ENCODE peak calls at places on chromosomes 13 and 19, in eight cellular contexts. D is neural crest cell, J is IMR-90, L is fibroblast of the aortic adventitia, X is BE2C, V is cardiac muscle cell, R is NB4, Z is cardiac fibroblast. Q is an unnamed sample.

GRCh38 chr13:40568672-40569350 is 97.6 kb downstream of the FOXO1 start:
- DNase-seq in D (no peak), J (no peak), L (peak), X (no peak), V (peak), R (no peak), Z (no peak), Q (no peak)

GRCh38 chr19:795691-796581 is 1.3 kb upstream of the PTBP1 start:
- DNase-seq in D (no peak), J (no peak), L (no peak), X (no peak), V (no peak), R (peak), Z (no peak), Q (no peak)

GRCh38 chr19:42402376-42403116 is 12.4 kb upstream of the CNFN start:
- DNase-seq in D (no peak), J (no peak), L (no peak), X (no peak), V (no peak), R (no peak), Z (no peak), Q (no peak)

GRCh38 chr19:19403373-19403901 is 2.0 kb upstream of the GATAD2A start:
- DNase-seq in D (no peak), J (peak), L (peak), X (no peak), V (peak), R (peak), Z (peak), Q (no peak)

GRCh38 chr19:45195764-45196163 is 17.2 kb downstream of the BLOC1S3 start:
- DNase-seq in D (no peak), J (peak), L (no peak), X (no peak), V (no peak), R (no peak), Z (no peak), Q (no peak)

GRCh38 chr13:110245421-110245899 is 61.5 kb downstream of the COL4A1 start:
- DNase-seq in D (no peak), J (peak), L (peak), X (no peak), V (peak), R (no peak), Z (peak), Q (no peak)

GRCh38 chr19:48471836-48472235 is 2.7 kb downstream of the CYTH2 start:
- DNase-seq in D (no peak), J (no peak), L (no peak), X (no peak), V (no peak), R (no peak), Z (no peak), Q (no peak)

GRCh38 chr13:113305208-113305607 is 8.2 kb downstream of the LAMP1 start:
- DNase-seq in D (no peak), J (peak), L (peak), X (no peak), V (no peak), R (no peak), Z (peak), Q (no peak)

GRCh38 chr19:31262673-31263308 is 86.4 kb downstream of the TSHZ3 start:
- DNase-seq in D (no peak), J (peak), L (peak), X (no peak), V (peak), R (no peak), Z (peak), Q (peak)

GRCh38 chr19:41325947-41326706 is 16.2 kb downstream of the CCDC97 start:
- DNase-seq in D (no peak), J (peak), L (peak), X (peak), V (peak), R (no peak), Z (peak), Q (peak)

GRCh38 chr19:49691243-49692101 is 556 bp downstream of the CPT1C start:
- DNase-seq in D (peak), J (peak), L (peak), X (peak), V (peak), R (peak), Z (peak), Q (peak)

GRCh38 chr13:78420814-78421213 is 182.5 kb downstream of the POU4F1 start:
- DNase-seq in D (no peak), J (no peak), L (no peak), X (no peak), V (no peak), R (no peak), Z (peak), Q (no peak)

GRCh38 chr13:60134376-60134775 is 29.4 kb downstream of the DIAPH3 start:
- DNase-seq in D (no peak), J (no peak), L (peak), X (no peak), V (peak), R (no peak), Z (peak), Q (no peak)

GRCh38 chr13:101903890-101904289 is 451.4 kb downstream of the ITGBL1 start:
- DNase-seq in D (no peak), J (no peak), L (no peak), X (no peak), V (no peak), R (no peak), Z (no peak), Q (no peak)

GRCh38 chr13:39283062-39283461 is 244.8 kb downstream of the NHLRC3 start:
- DNase-seq in D (no peak), J (no peak), L (no peak), X (no peak), V (no peak), R (no peak), Z (no peak), Q (no peak)

GRCh38 chr19:48989701-48990291 is 3.3 kb downstream of the GYS1 start:
- DNase-seq in D (no peak), J (no peak), L (no peak), X (no peak), V (no peak), R (no peak), Z (no peak), Q (no peak)

GRCh38 chr13:110185696-110186095 is 121.3 kb downstream of the COL4A1 start:
- DNase-seq in D (no peak), J (peak), L (no peak), X (no peak), V (no peak), R (no peak), Z (peak), Q (no peak)

GRCh38 chr19:24078688-24079087 is 8.3 kb upstream of the ZNF254 start:
- DNase-seq in D (no peak), J (no peak), L (no peak), X (no peak), V (no peak), R (no peak), Z (no peak), Q (peak)

GRCh38 chr19:7986321-7987083 is 18.9 kb downstream of the ELAVL1 start:
- DNase-seq in D (no peak), J (peak), L (peak), X (no peak), V (peak), R (no peak), Z (peak), Q (no peak)

GRCh38 chr13:41848435-41849255 is 112.3 kb downstream of the VWA8 start:
- DNase-seq in D (no peak), J (peak), L (peak), X (no peak), V (peak), R (no peak), Z (peak), Q (no peak)

GRCh38 chr19:10222201-10222890 is 8.8 kb downstream of the S1PR2 start:
- DNase-seq in D (no peak), J (no peak), L (no peak), X (no peak), V (no peak), R (peak), Z (no peak), Q (no peak)

GRCh38 chr19:37930416-37930815 is 23.4 kb downstream of the SIPA1L3 start:
- DNase-seq in D (no peak), J (no peak), L (peak), X (no peak), V (peak), R (no peak), Z (peak), Q (no peak)

GRCh38 chr19:4583961-4584669 is 24.6 kb upstream of the SEMA6B start:
- DNase-seq in D (peak), J (no peak), L (no peak), X (peak), V (peak), R (peak), Z (peak), Q (no peak)

GRCh38 chr13:113785051-113786010 is 26.3 kb downstream of the TMEM255B start:
- DNase-seq in D (no peak), J (peak), L (peak), X (no peak), V (peak), R (peak), Z (peak), Q (no peak)

GRCh38 chr13:23570099-23570926 is at the start of gene TNFRSF19:
- DNase-seq in D (peak), J (peak), L (peak), X (peak), V (peak), R (no peak), Z (peak), Q (no peak)

GRCh38 chr19:56309511-56310185 is 5.0 kb downstream of the ZSCAN5A start:
- DNase-seq in D (peak), J (peak), L (peak), X (peak), V (peak), R (peak), Z (peak), Q (peak)

GRCh38 chr13:109256866-109257760 is 529.3 kb downstream of the IRS2 start:
- DNase-seq in D (no peak), J (peak), L (peak), X (no peak), V (peak), R (no peak), Z (peak), Q (no peak)

GRCh38 chr19:35240322-35240721 is 8.5 kb upstream of the LSR start:
- DNase-seq in D (no peak), J (no peak), L (no peak), X (no peak), V (no peak), R (no peak), Z (no peak), Q (no peak)

GRCh38 chr13:65456150-65456912 is 1773.8 kb downstream of the PCDH9 start:
- DNase-seq in D (no peak), J (peak), L (no peak), X (no peak), V (no peak), R (no peak), Z (no peak), Q (no peak)

GRCh38 chr19:12722566-12723382 is 958 bp downstream of the TNPO2 start:
- DNase-seq in D (peak), J (peak), L (peak), X (peak), V (peak), R (peak), Z (peak), Q (peak)

GRCh38 chr19:49020931-49021895 is 2.9 kb downstream of the CGB3 start:
- DNase-seq in D (no peak), J (peak), L (no peak), X (no peak), V (no peak), R (peak), Z (peak), Q (no peak)

GRCh38 chr13:111265006-111265700 is 55.3 kb upstream of the TEX29 start:
- DNase-seq in D (no peak), J (no peak), L (no peak), X (no peak), V (no peak), R (no peak), Z (no peak), Q (no peak)

GRCh38 chr13:113291997-113292862 is 4.8 kb upstream of the LAMP1 start:
- DNase-seq in D (peak), J (peak), L (peak), X (no peak), V (peak), R (peak), Z (peak), Q (no peak)

DNA sequence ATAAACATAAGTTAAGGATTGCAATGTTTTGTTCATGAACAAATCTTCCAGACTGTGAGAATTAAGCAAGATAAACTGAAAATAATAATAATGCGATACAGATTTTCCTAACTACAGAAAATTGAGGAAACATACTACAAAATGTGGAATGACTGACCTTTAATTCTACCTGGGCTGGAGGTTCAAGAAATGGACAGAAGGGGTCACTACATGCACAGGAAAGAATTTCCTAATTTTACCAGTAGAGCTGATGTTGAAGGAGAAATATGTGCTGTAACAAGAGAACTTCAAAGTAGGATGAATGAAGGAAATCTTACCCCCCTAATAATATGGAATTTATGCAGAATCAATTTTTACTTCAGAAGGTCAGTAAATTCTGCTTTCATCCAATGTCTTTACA is 62.3 kb downstream of the ZNF627 start:
- DNase-seq in D (no peak), J (peak), L (peak), X (no peak), V (peak), R (peak), Z (peak), Q (no peak)
- TF ChIP-seq CTCF in D (peak), J (peak), L (peak), X (peak), V (peak), R (peak), Z (peak), Q (peak)

GRCh38 chr19:16070366-16070990 is 5.8 kb upstream of the TPM4 start:
- DNase-seq in D (no peak), J (no peak), L (no peak), X (no peak), V (no peak), R (peak), Z (no peak), Q (no peak)
- TF ChIP-seq CTCF in D (no peak), J (no peak), L (no peak), X (no peak), V (no peak), R (no peak), Z (no peak), Q (no peak)

GRCh38 chr13:76861859-76862258 is 24.3 kb downstream of the KCTD12 start:
- DNase-seq in D (no peak), J (no peak), L (no peak), X (no peak), V (no peak), R (no peak), Z (no peak), Q (no peak)
- TF ChIP-seq CTCF in D (no peak), J (no peak), L (no peak), X (no peak), V (no peak), R (no peak), Z (no peak), Q (no peak)

DNA sequence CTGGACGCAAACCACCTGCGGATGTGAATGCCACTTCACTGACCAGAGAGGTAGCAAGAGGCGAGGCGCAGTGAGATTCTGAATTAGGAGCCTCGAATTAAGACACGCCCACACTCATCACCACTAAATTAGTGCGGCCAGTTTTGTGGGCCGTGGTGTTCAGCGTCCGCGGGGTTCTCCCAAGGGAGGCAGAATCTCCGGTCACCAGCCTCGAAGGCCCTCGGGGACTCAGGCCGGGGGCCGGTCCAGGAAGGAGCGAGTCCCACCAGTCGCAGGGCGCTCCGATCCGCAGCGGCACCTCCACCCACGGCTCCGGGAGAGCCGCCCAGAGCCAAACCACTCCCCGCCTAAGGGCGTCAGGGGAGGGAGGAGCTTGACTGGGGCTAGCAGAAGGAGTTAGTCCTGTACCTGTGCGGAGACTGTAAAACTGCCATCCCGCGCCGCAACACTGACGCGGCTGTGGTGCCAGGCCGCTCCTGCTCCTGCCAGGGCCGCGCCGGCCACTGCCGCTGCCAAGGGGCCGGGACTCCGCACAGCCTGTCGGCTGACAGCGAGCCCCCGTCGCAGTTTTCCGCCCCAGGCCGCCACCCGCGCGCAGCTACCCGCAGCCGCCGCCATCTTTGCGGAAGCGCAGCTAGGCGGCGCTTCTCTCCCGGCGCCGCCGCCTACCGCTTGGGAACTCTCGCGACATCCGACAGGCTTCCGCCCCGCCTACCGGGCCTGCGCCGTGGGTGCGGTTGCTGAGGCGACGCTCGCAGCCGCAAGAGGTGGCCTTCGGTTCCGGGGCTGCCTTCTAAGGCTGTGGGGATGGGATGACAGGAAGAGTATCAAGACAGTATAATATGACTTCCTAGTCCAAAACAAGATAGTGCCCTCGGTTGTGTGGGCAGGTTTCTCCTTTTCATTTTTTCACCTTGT is at the start of gene MICU2:
- DNase-seq in D (peak), J (peak), L (peak), X (peak), V (peak), R (peak), Z (peak), Q (peak)
- TF ChIP-seq CTCF in D (no peak), J (no peak), L (no peak), X (no peak), V (peak), R (no peak), Z (no peak), Q (no peak)

GRCh38 chr13:99276706-99277105 is 18.5 kb upstream of the GPR18 start:
- DNase-seq in D (no peak), J (no peak), L (no peak), X (no peak), V (no peak), R (no peak), Z (no peak), Q (no peak)
- TF ChIP-seq CTCF in D (no peak), J (no peak), L (peak), X (no peak), V (no peak), R (no peak), Z (no peak), Q (no peak)

DNA sequence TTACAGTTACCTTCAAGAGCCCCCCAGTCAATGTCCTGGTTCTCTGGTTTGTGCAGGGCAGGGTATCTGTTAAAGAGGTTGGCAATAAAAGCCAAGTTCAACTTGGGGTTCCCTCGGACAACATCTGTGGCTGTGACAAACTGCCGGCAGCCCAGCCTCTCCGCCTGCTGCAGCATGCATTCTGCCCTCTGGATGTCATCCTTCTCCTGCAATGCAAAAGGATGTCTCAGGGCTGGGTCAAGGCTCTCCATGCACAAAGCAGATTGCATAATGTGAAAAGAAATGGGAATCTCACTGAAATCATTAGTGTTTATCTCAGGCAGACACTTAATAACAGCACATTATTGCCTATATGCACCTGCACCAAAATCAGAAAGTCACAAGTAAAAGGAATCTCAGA is 35.1 kb downstream of the LCP1 start:
- DNase-seq in D (peak), J (no peak), L (peak), X (peak), V (peak), R (no peak), Z (peak), Q (no peak)
- TF ChIP-seq CTCF in D (peak), J (no peak), L (peak), X (peak), V (peak), R (no peak), Z (peak), Q (peak)

GRCh38 chr19:15418112-15418587 is 638 bp downstream of the AKAP8L start:
- DNase-seq in D (no peak), J (no peak), L (peak), X (peak), V (peak), R (no peak), Z (peak), Q (no peak)

GRCh38 chr19:15417699-15418098 is 1.1 kb downstream of the AKAP8L start:
- DNase-seq in D (no peak), J (no peak), L (peak), X (no peak), V (peak), R (no peak), Z (peak), Q (no peak)

GRCh38 chr19:15418588-15419412 is at the start of gene AKAP8L:
- DNase-seq in D (peak), J (peak), L (peak), X (peak), V (peak), R (peak), Z (peak), Q (peak)

DNA sequence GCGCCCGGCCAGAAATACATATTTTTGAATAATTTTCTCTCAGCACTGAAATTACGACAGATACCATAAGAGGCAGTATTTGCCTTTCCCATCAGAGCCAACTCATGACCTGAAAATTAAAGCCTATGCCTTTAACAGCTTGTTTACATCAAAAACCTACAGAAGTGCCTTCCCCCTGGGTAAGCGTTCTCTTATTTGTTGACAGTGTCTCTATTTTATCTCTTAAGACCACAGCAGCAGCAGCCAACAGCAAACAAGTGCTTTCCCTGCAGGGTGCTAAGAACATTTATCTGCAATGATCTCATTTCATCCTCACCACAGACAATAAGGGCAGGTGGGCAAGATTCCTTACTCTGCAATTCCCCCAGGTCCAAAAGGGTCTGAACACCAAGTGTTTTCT is 6.0 kb downstream of the AKAP8L start:
- DNase-seq in D (no peak), J (no peak), L (no peak), X (no peak), V (no peak), R (no peak), Z (no peak), Q (no peak)
- TF ChIP-seq CTCF in D (no peak), J (peak), L (no peak), X (no peak), V (no peak), R (no peak), Z (no peak), Q (no peak)

DNA sequence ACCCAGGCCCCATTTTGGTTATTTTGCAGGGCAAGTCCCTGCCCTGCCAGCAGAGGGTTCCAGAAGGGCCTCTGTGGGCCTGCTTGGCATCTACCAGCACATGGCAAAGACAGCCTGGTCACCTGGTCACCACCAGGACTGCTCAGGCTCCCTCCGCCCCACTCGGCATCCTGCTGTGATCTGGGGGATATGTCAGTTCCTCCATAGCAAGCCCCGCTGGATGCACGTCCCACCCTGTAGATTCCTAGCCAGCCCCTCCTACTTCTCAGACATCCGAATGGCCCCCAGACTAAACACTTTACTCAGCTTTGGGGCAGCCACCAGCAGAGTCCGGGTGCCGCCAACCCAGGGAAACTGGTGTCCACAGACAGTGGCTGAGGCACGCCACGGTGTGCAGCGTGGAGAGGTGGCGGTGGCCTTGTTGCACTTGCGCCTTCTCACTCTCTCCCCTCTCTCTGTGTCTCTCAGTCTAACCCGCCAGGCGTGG is 31.8 kb upstream of the USE1 start:
- DNase-seq in D (no peak), J (no peak), L (no peak), X (no peak), V (no peak), R (peak), Z (no peak), Q (no peak)
- TF ChIP-seq CTCF in D (no peak), J (no peak), L (no peak), X (no peak), V (peak), R (peak), Z (no peak), Q (no peak)